ENCODE peak calls at places on chromosomes 1 and 21, in seven cellular contexts. Z is HT1080, I is posterior vena cava, J is hepatic stellate cell, T is Peyer's patch, V is AML-193, L is activated T-helper 1 cell treated with Interleukin-2 at 50 U/mL for 16 hours. H is an unnamed sample.

GRCh38 chr1:30822966-30823581 is 65.5 kb upstream of the LAPTM5 start:
- DNase-seq in Z (no peak), I (peak), J (no peak), T (no peak), V (peak), L (no peak), H (no peak)

GRCh38 chr1:206467915-206468314 is 2.4 kb upstream of the IKBKE start:
- DNase-seq in Z (no peak), I (peak), J (no peak), T (no peak), V (peak), L (no peak), H (no peak)

GRCh38 chr1:48471603-48472576 is at the start of gene SPATA6:
- DNase-seq in Z (peak), I (peak), J (peak), T (peak), V (peak), L (peak), H (peak)

GRCh38 chr1:225653463-225654276 is 747 bp upstream of the ENAH start:
- DNase-seq in Z (no peak), I (peak), J (peak), T (peak), V (no peak), L (no peak), H (peak)

GRCh38 chr1:234613992-234614584 is 4.1 kb upstream of the IRF2BP2 start:
- DNase-seq in Z (no peak), I (no peak), J (no peak), T (no peak), V (no peak), L (no peak), H (no peak)

GRCh38 chr1:162903246-162903645 is 42.3 kb upstream of the CCDC190 start:
- DNase-seq in Z (no peak), I (no peak), J (no peak), T (no peak), V (no peak), L (no peak), H (no peak)

GRCh38 chr1:31416101-31416736 is 3.2 kb downstream of the SERINC2 start:
- DNase-seq in Z (no peak), I (no peak), J (no peak), T (no peak), V (no peak), L (no peak), H (no peak)

GRCh38 chr1:226044514-226045132 is 17.9 kb upstream of the H3-3A start:
- DNase-seq in Z (no peak), I (no peak), J (no peak), T (no peak), V (no peak), L (no peak), H (no peak)

GRCh38 chr1:25774206-25774804 is 25.7 kb upstream of the SELENON start:
- DNase-seq in Z (no peak), I (no peak), J (no peak), T (no peak), V (no peak), L (no peak), H (no peak)

GRCh38 chr1:234957330-234958065 is 171.1 kb downstream of the TOMM20 start:
- DNase-seq in Z (peak), I (no peak), J (no peak), T (peak), V (no peak), L (no peak), H (no peak)

GRCh38 chr21:39397651-39398385 is 47.8 kb downstream of the LCA5L start:
- DNase-seq in Z (no peak), I (no peak), J (no peak), T (no peak), V (peak), L (no peak), H (no peak)

GRCh38 chr1:205770618-205771017 is 4.7 kb downstream of the RAB29 start:
- DNase-seq in Z (no peak), I (no peak), J (no peak), T (no peak), V (no peak), L (no peak), H (no peak)

GRCh38 chr1:229714964-229715603 is 89.0 kb downstream of the URB2 start:
- DNase-seq in Z (peak), I (no peak), J (no peak), T (no peak), V (peak), L (peak), H (no peak)

GRCh38 chr1:23083714-23084480 is 64.6 kb downstream of the KDM1A start:
- DNase-seq in Z (no peak), I (no peak), J (no peak), T (no peak), V (no peak), L (no peak), H (no peak)